ENCODE peak calls at places on chromosomes 16 and 17, in seven cellular contexts. O is pancreas; S is NCI-H69; U is pons; B is GM13976; Y is activated naive CD4-positive, alpha-beta T cell treated with anti-CD3 and anti-CD28 coated beads for 36 hours; H is HS-5. V is an unnamed sample.

GRCh38 chr16:84270531-84270930 is 24.1 kb upstream of the WFDC1 start:
- DNase-seq in B (no peak), O (no peak), H (no peak), S (no peak), Y (no peak), U (no peak), V (no peak)

GRCh38 chr16:86512301-86512859 is 2.1 kb downstream of the FOXF1 start:
- DNase-seq in Y (no peak), H (no peak), S (no peak), O (no peak), U (no peak), B (peak; percentile 31), V (no peak)

GRCh38 chr17:81267390-81268067 is 27.6 kb downstream of the SLC38A10 start:
- DNase-seq in Y (no peak), B (no peak), H (no peak), S (no peak), O (no peak), U (no peak), V (no peak)

GRCh38 chr16:64983226-64983625 is 138.6 kb downstream of the CDH11 start:
- DNase-seq in O (no peak), H (no peak), B (no peak), Y (no peak), S (no peak), U (no peak), V (no peak)

GRCh38 chr16:57475711-57476339 is 10.5 kb downstream of the DOK4 start:
- DNase-seq in S (peak; percentile 29), U (no peak), H (no peak), Y (peak; percentile 96), B (peak; percentile 88), O (no peak), V (no peak)

GRCh38 chr17:13073013-13073412 is 55.2 kb upstream of the ELAC2 start:
- DNase-seq in B (no peak), S (no peak), H (no peak), U (no peak), O (no peak), Y (no peak), V (no peak)

GRCh38 chr16:85048921-85049562 is 21.4 kb downstream of the KIAA0513 start:
- DNase-seq in O (no peak), B (no peak), S (no peak), U (no peak), Y (no peak), H (no peak), V (no peak)

GRCh38 chr16:2470603-2471015 is 488 bp upstream of the NTN3 start:
- DNase-seq in U (no peak), H (no peak), S (peak; percentile 90), Y (no peak), O (no peak), B (no peak), V (no peak)

GRCh38 chr16:6160871-6161270 is 1063.3 kb upstream of the EEF2KMT start:
- DNase-seq in Y (no peak), U (no peak), O (no peak), S (no peak), B (no peak), H (no peak), V (no peak)

GRCh38 chr16:89002851-89003830 is 26.1 kb upstream of the CBFA2T3 start:
- DNase-seq in B (no peak), H (no peak), Y (no peak), O (no peak), U (no peak), S (no peak), V (no peak)

GRCh38 chr16:85984211-85984880 is 85.4 kb downstream of the IRF8 start:
- DNase-seq in U (no peak), H (no peak), S (no peak), B (no peak), Y (no peak), O (no peak), V (no peak)

GRCh38 chr16:83899272-83899897 is 470 bp downstream of the MLYCD start:
- DNase-seq in U (no peak), O (peak; percentile 60), Y (peak; percentile 41), H (no peak), B (peak; percentile 68), S (peak; percentile 56), V (peak; percentile 53)

GRCh38 chr16:57988929-57989328 is 11.5 kb downstream of the ZNF319 start:
- DNase-seq in Y (no peak), H (no peak), O (no peak), U (no peak), B (no peak), S (peak; percentile 51), V (peak; percentile 85)

GRCh38 chr17:58327363-58328194 is 1.0 kb downstream of the TSPOAP1 start:
- DNase-seq in S (no peak), U (no peak), Y (peak; percentile 71), H (no peak), O (no peak), B (no peak), V (no peak)

GRCh38 chr17:2863204-2863603 is 67.0 kb downstream of the RAP1GAP2 start:
- DNase-seq in S (no peak), Y (no peak), H (no peak), O (no peak), U (no peak), B (no peak), V (no peak)

GRCh38 chr16:74297296-74297665 is 667 bp downstream of the PSMD7 start:
- DNase-seq in H (no peak), O (no peak), U (no peak), S (peak; percentile 5), B (peak; percentile 49), Y (peak; percentile 37), V (peak; percentile 25)

GRCh38 chr17:21378553-21378952 is 2.4 kb downstream of the KCNJ12 start:
- DNase-seq in U (no peak), B (no peak), O (no peak), Y (no peak), H (no peak), S (no peak), V (no peak)

GRCh38 chr17:794876-795275 is 12.7 kb downstream of the MRM3 start:
- DNase-seq in O (peak; percentile 93), B (peak; percentile 81), H (no peak), Y (peak; percentile 64), U (peak; percentile 89), S (peak; percentile 91), V (peak; percentile 37)

GRCh38 chr17:17822189-17822978 is 14.4 kb downstream of the SREBF1 start:
- DNase-seq in B (no peak), S (no peak), O (peak; percentile 73), Y (no peak), H (no peak), U (peak; percentile 98), V (no peak)

GRCh38 chr16:68077866-68078725 is 7.1 kb upstream of the NFATC3 start:
- DNase-seq in S (no peak), Y (no peak), B (no peak), H (no peak), U (no peak), O (no peak), V (no peak)

GRCh38 chr17:19424934-19425868 is 14.2 kb downstream of the RNF112 start:
- DNase-seq in H (no peak), S (no peak), U (no peak), B (no peak), O (no peak), Y (no peak), V (no peak)

GRCh38 chr17:67515490-67516088 is 138.5 kb downstream of the PITPNC1 start:
- DNase-seq in H (no peak), S (no peak), B (no peak), O (no peak), U (no peak), Y (no peak), V (no peak)

GRCh38 chr17:17750881-17751280 is 69.6 kb downstream of the RAI1 start:
- DNase-seq in Y (peak; percentile 71), O (no peak), B (peak; percentile 77), U (no peak), S (no peak), H (no peak), V (no peak)

GRCh38 chr17:14308636-14308964 is 7.7 kb downstream of the HS3ST3B1 start:
- DNase-seq in H (no peak), U (no peak), Y (no peak), B (no peak), S (peak; percentile 31), O (no peak), V (no peak)

GRCh38 chr16:14071576-14072271 is 605 bp downstream of the MRTFB start:
- DNase-seq in H (no peak), U (no peak), Y (peak; percentile 35), S (peak; percentile 68), O (no peak), B (no peak), V (peak; percentile 15)

GRCh38 chr17:78127888-78128615 is 503 bp downstream of the TMC6 start:
- DNase-seq in H (no peak), U (no peak), S (peak; percentile 44), O (no peak), Y (peak; percentile 30), B (no peak), V (peak; percentile 40)

GRCh38 chr17:1216209-1216937 is 36.6 kb upstream of the ABR start:
- DNase-seq in O (no peak), U (no peak), H (no peak), B (peak; percentile 54), S (no peak), Y (no peak), V (no peak)

GRCh38 chr17:30344283-30345088 is 10.6 kb upstream of the TMIGD1 start:
- DNase-seq in B (no peak), Y (no peak), U (peak; percentile 97), H (no peak), O (peak; percentile 68), S (peak; percentile 93), V (peak; percentile 32)

GRCh38 chr16:75420987-75421819 is 12.1 kb downstream of the CFDP1 start:
- DNase-seq in U (no peak), H (no peak), B (no peak), O (peak; percentile 47), Y (peak; percentile 61), S (peak; percentile 83), V (peak; percentile 49)

GRCh38 chr17:79832211-79833109 is 6.8 kb downstream of the CBX4 start:
- DNase-seq in S (no peak), Y (no peak), U (no peak), H (no peak), B (no peak), O (peak; percentile 55), V (no peak)

GRCh38 chr17:81511800-81512559 is 619 bp downstream of the ACTG1 start:
- DNase-seq in O (peak; percentile 57), S (peak; percentile 88), B (no peak), Y (peak; percentile 34), U (no peak), H (no peak), V (peak; percentile 31)

GRCh38 chr16:68901910-68902309 is 58.6 kb downstream of the TANGO6 start:
- DNase-seq in Y (no peak), S (no peak), O (no peak), H (peak; percentile 31), U (no peak), B (no peak), V (no peak)

GRCh38 chr17:1460233-1460632 is 4.2 kb upstream of the CRK start:
- DNase-seq in S (no peak), B (no peak), O (peak; percentile 96), Y (no peak), H (no peak), U (no peak), V (peak; percentile 20)

GRCh38 chr16:51762081-51762995 is 611.3 kb upstream of the SALL1 start:
- DNase-seq in U (peak; percentile 85), S (peak; percentile 68), B (peak; percentile 73), H (no peak), Y (peak; percentile 68), O (peak; percentile 85), V (peak; percentile 49)

GRCh38 chr16:57482845-57483545 is 3.3 kb downstream of the DOK4 start:
- DNase-seq in H (no peak), S (no peak), O (peak; percentile 41), B (no peak), Y (no peak), U (no peak), V (no peak)

GRCh38 chr17:78861229-78861628 is 20.6 kb upstream of the USP36 start:
- DNase-seq in O (no peak), H (no peak), Y (no peak), B (no peak), U (no peak), S (no peak), V (no peak)

V was measured in mammary epithelial cell.